ENCODE peak calls at places on chromosomes 11 and 22, in four cellular contexts. J is HEK293T, R is HepG2, P is WTC11. U is an unnamed sample.

GRCh38 chr22:32518848-32519247 is 44.2 kb downstream of the FBXO7 start:
- DNase-seq in P (no peak), R (no peak), J (no peak), U (no peak)

GRCh38 chr11:3981084-3981633 is 113.4 kb upstream of the RRM1 start:
- DNase-seq in R (no peak), P (no peak), J (no peak), U (no peak)

GRCh38 chr22:38204784-38205183 is 3.0 kb downstream of the MAFF start:
- DNase-seq in R (no peak), P (no peak), J (no peak), U (peak)

GRCh38 chr22:27799334-27800249 is 2.0 kb downstream of the MN1 start:
- DNase-seq in P (no peak), J (no peak), R (no peak), U (no peak)

GRCh38 chr11:10414659-10415058 is 40.4 kb upstream of the AMPD3 start:
- DNase-seq in J (no peak), R (no peak), P (no peak), U (no peak)

GRCh38 chr22:37930270-37930951 is 23.0 kb downstream of the C22orf23 start:
- DNase-seq in R (no peak), P (peak), J (peak), U (no peak)

GRCh38 chr11:134207538-134208239 is 16.1 kb downstream of the NCAPD3 start:
- DNase-seq in P (peak), R (peak), J (no peak), U (no peak)

GRCh38 chr11:58739725-58740430 is 8.1 kb upstream of the GLYAT start:
- DNase-seq in P (no peak), J (no peak), R (no peak), U (no peak)

GRCh38 chr11:119320593-119321524 is 3.9 kb upstream of the MCAM start:
- DNase-seq in J (peak), R (no peak), P (peak), U (no peak)

GRCh38 chr11:117044287-117045035 is 53.8 kb downstream of the SIK3 start:
- DNase-seq in R (no peak), P (no peak), J (no peak), U (no peak)

GRCh38 chr11:9069256-9069655 is 22.1 kb downstream of the SCUBE2 start:
- DNase-seq in P (no peak), R (no peak), J (no peak), U (no peak)

GRCh38 chr22:46308283-46308988 is 11.8 kb downstream of the GTSE1 start:
- DNase-seq in P (no peak), R (no peak), J (no peak), U (no peak)

GRCh38 chr11:5243845-5244180 is 5.8 kb downstream of the HBG1 start:
- DNase-seq in R (no peak), J (no peak), P (no peak), U (no peak)

GRCh38 chr11:69573751-69574382 is 67.1 kb upstream of the CCND1 start:
- DNase-seq in R (no peak), P (no peak), J (no peak), U (no peak)

GRCh38 chr11:11414996-11415395 is 61.9 kb upstream of the CSNK2A3 start:
- DNase-seq in P (no peak), J (peak), R (no peak), U (no peak)

GRCh38 chr22:29879738-29880137 is 3.2 kb upstream of the MTMR3 start:
- DNase-seq in R (no peak), P (no peak), J (peak), U (no peak)

GRCh38 chr22:41383085-41383484 is 1.3 kb downstream of the TEF start:
- DNase-seq in P (no peak), R (no peak), J (no peak), U (no peak)

GRCh38 chr11:37788141-37788877 is 1190.3 kb upstream of the RAG2 start:
- DNase-seq in R (no peak), P (no peak), J (no peak), U (no peak)

GRCh38 chr11:121681536-121681935 is 228.8 kb upstream of the SORL1-AS1 start:
- DNase-seq in J (no peak), R (no peak), P (no peak), U (no peak)

GRCh38 chr11:58524232-58525036 is 16.5 kb upstream of the OR5B21 start:
- DNase-seq in J (peak), R (peak), P (peak), U (peak)

GRCh38 chr22:27267145-27267544 is 534.4 kb downstream of the MN1 start:
- DNase-seq in J (no peak), P (no peak), R (no peak), U (no peak)

GRCh38 chr11:94100253-94100652 is 28.4 kb upstream of the PANX1 start:
- DNase-seq in J (no peak), P (no peak), R (no peak), U (no peak)

GRCh38 chr22:33921576-33922181 is 1.4 kb upstream of the LARGE1 start:
- DNase-seq in P (peak), J (peak), R (peak), U (no peak)

GRCh38 chr11:45930951-45931563 is 8.6 kb downstream of the LARGE2 start:
- DNase-seq in R (no peak), P (no peak), J (no peak), U (no peak)

GRCh38 chr22:29385748-29386147 is 2.6 kb downstream of the AP1B1 start:
- DNase-seq in J (no peak), R (no peak), P (no peak), U (peak)

DNA sequence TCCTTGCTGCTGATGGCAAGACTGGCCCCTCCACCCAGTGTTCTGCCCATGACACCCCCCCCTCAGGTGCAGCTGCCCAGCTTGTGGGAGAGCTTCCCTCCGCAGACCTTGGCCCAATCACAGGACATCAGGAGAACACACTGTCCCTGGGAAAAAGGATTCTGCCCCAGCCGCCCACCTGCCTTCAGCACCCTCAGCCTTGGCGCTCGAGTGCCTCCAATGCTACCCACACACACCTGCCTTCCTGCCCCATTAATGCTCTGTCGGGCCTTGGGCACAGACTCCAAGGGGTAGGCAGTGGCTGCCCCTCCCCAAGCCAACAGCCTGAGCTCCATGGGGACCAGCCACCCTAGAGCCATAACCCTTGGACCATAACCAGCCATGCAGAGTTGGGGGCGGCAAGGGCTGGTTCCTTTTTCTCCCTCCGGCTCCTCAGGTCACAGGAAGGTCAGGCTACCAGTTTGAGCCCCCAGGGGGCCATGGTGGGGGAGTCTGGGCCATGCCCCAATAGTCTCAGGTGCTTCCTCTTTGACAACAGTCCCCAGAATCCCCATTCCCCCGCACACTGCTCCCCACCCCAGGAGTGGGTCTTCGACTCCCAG is 1.3 kb upstream of the ZNF70 start:
- DNase-seq in P (no peak), R (no peak), J (no peak), U (no peak)
- TF ChIP-seq SP1 in P (no peak), R (no peak), J (no peak), U (peak)

DNA sequence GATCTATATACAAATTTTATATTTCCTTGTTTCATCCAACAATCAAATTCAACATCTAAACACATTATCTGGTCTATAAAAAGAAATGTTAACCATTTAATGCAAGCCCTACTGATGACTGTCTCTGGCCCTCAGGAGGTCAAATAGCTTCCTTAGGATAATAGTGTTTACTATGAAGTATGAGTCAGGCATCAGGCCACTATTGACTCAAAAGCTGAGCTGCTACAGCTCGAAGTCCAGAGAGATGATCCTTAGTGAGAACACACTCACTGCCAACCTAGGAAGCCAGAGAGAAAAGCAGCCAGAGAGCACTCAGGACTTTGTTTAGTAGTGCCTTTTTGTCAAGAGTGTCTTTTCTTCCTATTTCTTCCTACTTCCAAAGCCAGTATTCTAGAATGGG is 171.8 kb downstream of the SOX6 start:
- DNase-seq in P (no peak), J (no peak), R (peak), U (no peak)
- TF ChIP-seq SP1 in P (no peak), J (no peak), R (no peak), U (no peak)

GRCh38 chr11:62245271-62245753 is 3.3 kb downstream of the SCGB1D2 start:
- DNase-seq in J (peak), P (peak), R (peak), U (no peak)
- TF ChIP-seq SP1 in J (no peak), P (no peak), R (no peak), U (no peak)

GRCh38 chr22:49370841-49371301 is 456.8 kb downstream of the BRD1 start:
- DNase-seq in R (no peak), P (peak), J (no peak), U (no peak)
- TF ChIP-seq SP1 in R (no peak), P (no peak), J (no peak), U (no peak)

GRCh38 chr11:31956310-31956709 is 134.6 kb upstream of the RCN1 start:
- DNase-seq in J (no peak), P (no peak), R (no peak), U (no peak)
- TF ChIP-seq SP1 in J (no peak), P (no peak), R (no peak), U (no peak)

GRCh38 chr22:19879248-19879575 is 24.5 kb upstream of the GNB1L start:
- DNase-seq in R (no peak), P (peak), J (no peak), U (no peak)

GRCh38 chr22:19877626-19878339 is 23.1 kb upstream of the GNB1L start:
- DNase-seq in J (no peak), P (peak), R (no peak), U (no peak)

GRCh38 chr22:19879651-19879995 is 24.9 kb upstream of the GNB1L start:
- DNase-seq in P (peak), J (no peak), R (no peak), U (no peak)

GRCh38 chr22:19879996-19880785 is 25.5 kb upstream of the GNB1L start:
- DNase-seq in P (peak), R (peak), J (no peak), U (no peak)

DNA sequence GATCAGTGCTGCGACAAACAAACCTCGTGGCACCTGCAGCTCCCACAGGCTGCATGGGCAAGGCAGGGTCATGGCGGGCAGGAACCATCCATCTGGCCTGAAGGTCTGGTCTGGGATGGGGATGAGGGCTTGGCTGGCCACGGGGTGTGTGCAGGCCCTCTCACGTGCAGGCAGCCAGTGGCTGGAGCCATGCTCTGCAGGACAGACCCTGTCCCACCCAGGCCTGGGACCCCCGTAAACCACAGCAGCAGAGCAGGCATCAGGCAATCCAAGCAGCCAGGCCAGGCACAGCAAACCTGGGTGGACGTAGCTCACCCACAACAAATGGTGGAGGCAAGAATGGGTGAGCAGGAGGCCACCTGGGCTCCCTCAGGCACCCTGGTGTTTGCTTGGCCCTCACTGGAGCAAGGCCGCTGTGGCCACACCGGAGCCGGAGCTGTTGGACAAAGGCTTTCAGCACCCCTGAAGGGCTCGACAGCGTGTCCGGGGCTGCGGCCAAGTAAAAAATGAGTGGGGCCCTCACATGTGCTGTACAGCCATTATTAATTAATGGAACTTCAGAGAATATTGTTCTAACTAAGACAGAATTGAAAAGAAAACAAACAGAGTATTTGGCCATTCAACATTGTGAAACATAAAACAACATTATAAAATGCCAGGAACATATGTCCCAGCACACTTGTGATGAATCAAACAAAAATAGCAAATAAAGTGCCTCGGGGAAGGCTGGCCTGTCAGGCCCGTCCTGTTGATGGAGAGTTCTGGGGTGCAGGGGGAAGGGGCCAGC is 24.0 kb upstream of the GNB1L start:
- DNase-seq in P (peak), R (no peak), J (no peak), U (no peak)
- TF ChIP-seq SP1 in P (no peak), R (no peak), J (no peak), U (no peak)